ENCODE peak calls at places on chromosome 11, in eight cellular contexts. E is epithelial cell of esophagus; W is breast epithelium; F is choroid plexus epithelial cell; I is activated CD8-positive, alpha-beta memory T cell treated with anti-CD3 and anti-CD28 coated beads for 48 hours; G is SK-MEL-5; H is stimulated activated CD8-positive, alpha-beta memory T cell treated with anti-CD3 and anti-CD28 coated beads, Interleukin-15, amount 100 ng/mL, for 4 hours; M is BE2C. Z is an unnamed sample.

GRCh38 chr11:10233581-10233980 is 60.4 kb downstream of the SBF2 start:
- DNase-seq in E (peak), W (no peak), F (peak), I (no peak), G (no peak), H (no peak), M (no peak), Z (no peak)

GRCh38 chr11:103109818-103110388 is 677 bp downstream of the DYNC2H1 start:
- DNase-seq in E (no peak), W (no peak), F (no peak), I (no peak), G (peak), H (no peak), M (peak), Z (no peak)

GRCh38 chr11:99020324-99021225 is at the start of gene CNTN5:
- DNase-seq in E (peak), W (no peak), F (peak), I (no peak), G (peak), H (no peak), M (peak), Z (no peak)

GRCh38 chr11:1762537-1763302 is 1.0 kb downstream of the CTSD start:
- DNase-seq in E (peak), W (peak), F (peak), I (no peak), G (no peak), H (no peak), M (no peak), Z (peak)

GRCh38 chr11:107018902-107019493 is 722 bp upstream of the GUCY1A2 start:
- DNase-seq in E (peak), W (peak), F (peak), I (no peak), G (no peak), H (no peak), M (peak), Z (peak)

GRCh38 chr11:834371-835316 is 1.9 kb downstream of the CD151 start:
- DNase-seq in E (peak), W (peak), F (peak), I (no peak), G (peak), H (no peak), M (no peak), Z (no peak)

GRCh38 chr11:15006139-15006759 is 34.1 kb upstream of the CALCA start:
- DNase-seq in E (peak), W (no peak), F (peak), I (no peak), G (peak), H (no peak), M (no peak), Z (peak)

GRCh38 chr11:133531971-133532651 is at the start of gene OPCML:
- DNase-seq in E (no peak), W (no peak), F (no peak), I (no peak), G (no peak), H (no peak), M (no peak), Z (no peak)

Z was measured in HL-60.